ENCODE peak calls at places on chromosomes 1 and 21, in five cellular contexts. Z, G, R, C and Q are unnamed samples.

GRCh38 chr1:197735461-197735860 is 39.8 kb downstream of the DENND1B start:
- DNase-seq in R (no peak), Z (no peak), G (no peak), C (no peak), Q (no peak)

GRCh38 chr1:97674517-97674916 is 246.3 kb downstream of the DPYD start:
- DNase-seq in G (no peak), R (no peak), Z (no peak), C (no peak), Q (no peak)

GRCh38 chr1:201019321-201019977 is 4.1 kb downstream of the KIF21B start:
- DNase-seq in G (no peak), C (peak), R (peak), Z (no peak), Q (peak)

GRCh38 chr1:44294588-44295007 is 60.5 kb downstream of the ERI3 start:
- DNase-seq in C (no peak), Z (no peak), R (peak), G (peak), Q (peak)

GRCh38 chr1:67479146-67479891 is 49.1 kb upstream of the SERBP1 start:
- DNase-seq in C (peak), G (no peak), R (no peak), Z (peak), Q (peak)

GRCh38 chr1:21292991-21293536 is 2.8 kb upstream of the ECE1 start:
- DNase-seq in G (no peak), R (no peak), Z (no peak), C (no peak), Q (no peak)

GRCh38 chr21:17612023-17612564 is 607 bp downstream of the BTG3 start:
- DNase-seq in G (peak), R (no peak), Z (peak), C (peak), Q (peak)

GRCh38 chr1:69645477-69645876 is 77.8 kb downstream of the LRRC7 start:
- DNase-seq in C (no peak), R (no peak), Z (no peak), G (no peak), Q (no peak)

GRCh38 chr1:173280899-173281660 is 73.9 kb upstream of the TNFSF4 start:
- DNase-seq in G (no peak), R (no peak), Z (no peak), C (no peak), Q (peak)

GRCh38 chr1:156676450-156676819 is 772 bp downstream of the NES start:
- DNase-seq in C (no peak), R (no peak), Z (no peak), G (no peak), Q (no peak)

GRCh38 chr1:156676820-156677615 is at the start of gene NES:
- DNase-seq in Z (no peak), G (peak), R (peak), C (no peak), Q (peak)

GRCh38 chr1:156680056-156680455 is 2.8 kb upstream of the NES start:
- DNase-seq in Z (no peak), C (no peak), R (no peak), G (no peak), Q (no peak)

GRCh38 chr1:156675715-156676311 is 1.4 kb downstream of the NES start:
- DNase-seq in C (no peak), Z (no peak), R (no peak), G (peak), Q (no peak)

GRCh38 chr1:156677616-156678596 is 699 bp upstream of the NES start:
- DNase-seq in G (peak), Z (no peak), R (peak), C (peak), Q (peak)
- H3K4me3 ChIP-seq in G (peak), Z (peak), R (peak), C (no peak), Q (peak)

GRCh38 chr1:113282011-113282896 is 108.1 kb upstream of the MAGI3 start:
- DNase-seq in G (no peak), C (no peak), Z (no peak), R (no peak), Q (no peak)
- H3K4me3 ChIP-seq in G (no peak), C (no peak), Z (no peak), R (no peak), Q (no peak)

DNA sequence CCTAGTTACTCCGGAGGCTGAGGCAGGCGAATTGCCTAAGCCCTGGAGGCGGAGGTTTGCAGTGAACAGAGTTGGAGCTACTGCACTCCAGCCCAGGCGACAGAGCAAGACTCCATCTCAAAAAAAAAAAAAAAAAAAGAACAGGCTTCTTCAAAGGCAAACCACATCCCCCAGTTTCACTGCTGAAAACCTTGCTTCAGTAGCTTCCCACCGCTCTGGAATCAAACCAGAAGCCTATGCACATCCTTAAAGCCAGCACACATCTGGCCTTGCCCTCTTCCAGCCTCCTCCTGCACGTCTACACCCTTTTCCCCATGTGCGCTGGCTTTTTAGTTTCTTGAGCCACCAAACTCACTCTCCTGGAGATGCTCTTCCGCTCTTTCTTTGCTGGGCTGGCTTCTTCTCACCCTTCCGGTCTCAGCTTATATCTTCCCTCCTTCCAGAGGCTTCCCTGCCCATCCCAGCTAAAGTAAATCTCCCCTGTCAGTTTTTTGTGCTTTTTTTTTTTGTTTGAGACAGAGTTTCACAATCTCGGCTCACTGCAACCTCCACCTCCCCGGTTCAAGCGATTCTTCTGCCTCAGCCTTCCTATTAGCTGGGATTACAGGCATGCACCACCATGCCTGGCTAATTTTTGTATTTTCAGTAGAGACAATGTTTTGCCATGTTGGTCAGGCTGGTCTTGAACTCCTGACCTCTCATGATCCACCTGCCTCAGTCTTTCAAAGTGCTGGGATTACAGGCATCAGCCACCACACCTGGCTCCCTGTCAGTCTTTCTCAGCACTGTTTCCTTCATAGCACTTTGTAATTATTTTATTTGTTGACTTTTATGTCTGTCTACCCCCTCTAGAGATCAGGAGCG is 42.0 kb upstream of the ID3 start:
- DNase-seq in G (no peak), C (no peak), Z (no peak), R (no peak), Q (no peak)
- H3K4me3 ChIP-seq in G (no peak), C (no peak), Z (no peak), R (no peak), Q (no peak)

GRCh38 chr21:26080211-26080610 is 90.4 kb downstream of the APP start:
- DNase-seq in R (no peak), C (no peak), Z (no peak), G (no peak), Q (no peak)
- H3K4me3 ChIP-seq in R (no peak), C (no peak), Z (no peak), G (no peak), Q (no peak)

GRCh38 chr21:42061195-42061865 is 9.8 kb upstream of the UMODL1 start:
- DNase-seq in R (no peak), G (no peak), Z (no peak), C (no peak), Q (peak)

GRCh38 chr21:42061866-42062542 is 9.1 kb upstream of the UMODL1 start:
- DNase-seq in Z (no peak), R (no peak), G (peak), C (no peak), Q (no peak)

GRCh38 chr21:42062543-42063022 is 8.5 kb upstream of the UMODL1 start:
- DNase-seq in Z (no peak), G (no peak), R (no peak), C (no peak), Q (peak)

GRCh38 chr21:42063578-42064521 is 7.3 kb upstream of the UMODL1 start:
- DNase-seq in G (peak), R (no peak), Z (peak), C (peak), Q (no peak)

GRCh38 chr21:42063206-42063577 is 7.9 kb upstream of the UMODL1 start:
- DNase-seq in G (no peak), C (no peak), Z (no peak), R (no peak), Q (no peak)
- H3K4me3 ChIP-seq in G (no peak), C (no peak), Z (no peak), R (no peak), Q (no peak)

GRCh38 chr1:114508386-114508898 is 2.6 kb downstream of the TRIM33 start:
- DNase-seq in R (no peak), G (no peak), C (no peak), Z (no peak), Q (no peak)
- H3K4me3 ChIP-seq in R (peak), G (peak), C (no peak), Z (no peak), Q (no peak)

GRCh38 chr1:232969791-232970190 is 19.4 kb downstream of the NTPCR start:
- DNase-seq in Z (no peak), R (no peak), G (no peak), C (no peak), Q (no peak)
- H3K4me3 ChIP-seq in Z (no peak), R (no peak), G (no peak), C (no peak), Q (no peak)

GRCh38 chr1:153973071-153973470 is 4.4 kb downstream of the JTB start:
- DNase-seq in C (no peak), R (no peak), Z (no peak), G (no peak), Q (no peak)

GRCh38 chr1:153977250-153978240 is at the start of gene JTB:
- DNase-seq in R (peak), G (peak), C (peak), Z (peak), Q (peak)

GRCh38 chr1:153976819-153977249 is 640 bp downstream of the JTB start:
- DNase-seq in Z (peak), C (no peak), G (peak), R (no peak), Q (no peak)

GRCh38 chr1:153973478-153973877 is 4.0 kb downstream of the JTB start:
- DNase-seq in R (no peak), G (no peak), Z (no peak), C (no peak), Q (no peak)

DNA sequence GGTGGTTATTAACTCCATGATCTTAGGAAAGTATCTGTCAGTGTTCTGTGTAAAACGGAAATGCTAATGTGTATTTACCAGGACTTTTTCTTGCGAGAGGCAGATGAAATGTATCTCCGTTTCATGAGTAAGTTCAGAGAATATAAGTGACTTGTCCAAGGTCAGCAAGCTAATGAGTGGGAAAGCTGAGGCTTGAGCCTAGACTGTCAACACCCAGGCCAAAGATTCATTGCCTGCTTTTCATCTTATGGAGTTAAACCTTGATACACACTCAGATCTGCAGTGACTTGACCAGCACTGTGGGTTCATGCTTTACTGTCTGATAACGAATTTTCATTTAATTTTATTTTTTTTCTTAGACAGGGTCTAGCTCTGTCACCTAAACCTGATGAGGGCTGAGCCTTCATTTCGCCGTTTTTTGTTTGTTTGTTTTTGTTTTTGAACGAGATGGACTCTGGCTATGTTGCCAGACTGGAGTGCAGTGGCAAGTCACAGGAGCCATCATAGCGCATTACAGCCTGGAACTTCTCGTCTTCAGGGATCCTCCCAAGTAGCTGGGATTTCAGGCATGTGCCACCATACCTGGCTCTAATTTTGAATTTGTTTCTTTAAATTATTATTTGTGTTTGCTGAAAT is 918 bp upstream of the JTB start:
- DNase-seq in C (no peak), Z (no peak), R (no peak), G (no peak), Q (no peak)
- H3K4me3 ChIP-seq in C (peak), Z (peak), R (peak), G (peak), Q (peak)

DNA sequence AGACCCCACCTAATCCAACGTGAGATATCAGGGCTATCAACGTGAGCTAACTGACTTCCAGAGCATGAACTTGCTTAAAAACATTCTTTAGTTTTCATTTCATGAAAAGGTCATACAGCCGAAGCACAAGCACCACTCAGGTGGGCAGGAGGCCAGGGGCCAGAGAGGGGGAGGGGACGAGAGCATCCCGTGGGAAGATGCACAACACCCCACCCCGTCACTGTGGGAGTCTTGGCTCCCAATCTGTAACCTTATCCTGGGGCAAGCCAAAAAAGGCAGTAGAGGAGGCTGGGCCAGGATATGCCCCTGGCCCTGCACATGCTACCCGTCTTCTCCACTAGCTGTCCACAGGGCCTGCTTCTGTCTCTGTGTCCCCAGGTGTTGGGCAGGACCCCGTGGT is 31.4 kb downstream of the SSBP3 start:
- DNase-seq in R (no peak), G (no peak), Z (no peak), C (no peak), Q (no peak)
- H3K4me3 ChIP-seq in R (no peak), G (no peak), Z (no peak), C (no peak), Q (no peak)